ENCODE peak calls at places on chromosomes 12 and 14, in four cellular contexts. C is SK-N-SH, G is K562, V is HepG2. S is an unnamed sample.

GRCh38 chr12:96375841-96376249 is 24.4 kb downstream of the CDK17 start:
- DNase-seq in V (no peak), C (no peak), G (peak; percentile 20), S (no peak)

GRCh38 chr14:105525861-105526780 is at the start of gene TMEM121:
- DNase-seq in C (peak; percentile 93), G (peak; percentile 88), V (no peak), S (no peak)

GRCh38 chr14:77158175-77158908 is 16.8 kb upstream of the ZDHHC22 start:
- DNase-seq in V (no peak), C (peak; percentile 76), G (peak; percentile 34), S (no peak)

GRCh38 chr12:77842430-77842829 is 11.7 kb downstream of the NAV3 start:
- DNase-seq in G (no peak), V (peak; percentile 68), C (no peak), S (no peak)

GRCh38 chr14:98466807-98467206 is 805.2 kb downstream of the BCL11B start:
- DNase-seq in V (no peak), G (no peak), C (no peak), S (no peak)

GRCh38 chr12:48794870-48795269 is 6.0 kb upstream of the ADCY6 start:
- DNase-seq in C (no peak), G (no peak), V (no peak), S (no peak)

GRCh38 chr12:106112094-106112822 is 26.5 kb downstream of the NUAK1 start:
- DNase-seq in G (no peak), V (no peak), C (peak; percentile 34), S (no peak)

GRCh38 chr12:128387811-128388422 is 120.9 kb downstream of the TMEM132C start:
- DNase-seq in G (peak; percentile 58), C (peak; percentile 69), V (peak; percentile 27), S (no peak)

GRCh38 chr14:77641534-77642341 is 25.3 kb upstream of the SPTLC2 start:
- DNase-seq in G (no peak), V (no peak), C (no peak), S (no peak)

GRCh38 chr14:59429798-59430197 is 35.4 kb downstream of the GPR135 start:
- DNase-seq in G (no peak), C (no peak), V (no peak), S (no peak)

GRCh38 chr12:100279612-100280244 is 12.8 kb downstream of the SCYL2 start:
- DNase-seq in G (peak; percentile 7), V (peak; percentile 22), C (no peak), S (no peak)

GRCh38 chr12:122395319-122395718 is 27.1 kb downstream of the CLIP1 start:
- DNase-seq in C (peak; percentile 26), G (no peak), V (no peak), S (peak; percentile 23)

GRCh38 chr12:109999983-110000505 is 814 bp downstream of the ANKRD13A start:
- DNase-seq in V (no peak), G (no peak), C (no peak), S (no peak)

GRCh38 chr14:40347675-40348074 is 915.4 kb upstream of the FBXO33 start:
- DNase-seq in V (no peak), C (no peak), G (no peak), S (no peak)

GRCh38 chr14:100865682-100866591 is 37.6 kb downstream of the RTL1 start:
- DNase-seq in V (no peak), G (peak; percentile 13), C (peak; percentile 36), S (no peak)

GRCh38 chr14:32698831-32699230 is 239.8 kb upstream of the NPAS3 start:
- DNase-seq in V (no peak), G (no peak), C (no peak), S (no peak)

GRCh38 chr12:122062832-122063690 is 15.5 kb upstream of the MLXIP start:
- DNase-seq in C (peak; percentile 51), G (peak; percentile 62), V (peak; percentile 71), S (peak; percentile 53)

GRCh38 chr12:38775457-38775856 is 129.9 kb downstream of the CPNE8 start:
- DNase-seq in G (no peak), V (no peak), C (no peak), S (no peak)

GRCh38 chr12:114003286-114003685 is 37.2 kb upstream of the RBM19 start:
- DNase-seq in C (no peak), G (no peak), V (no peak), S (no peak)

GRCh38 chr12:50085615-50085928 is 430 bp downstream of the SMARCD1 start:
- DNase-seq in C (no peak), V (no peak), G (no peak), S (no peak)

GRCh38 chr12:75834591-75834990 is 197.0 kb downstream of the PHLDA1 start:
- DNase-seq in C (no peak), V (no peak), G (no peak), S (no peak)

GRCh38 chr14:99910337-99911268 is 117.4 kb downstream of the EML1 start:
- DNase-seq in C (no peak), G (no peak), V (peak; percentile 16), S (no peak)

GRCh38 chr14:34711169-34711568 is 3.2 kb downstream of the CFL2 start:
- DNase-seq in G (no peak), C (peak; percentile 59), V (no peak), S (no peak)

GRCh38 chr14:101243587-101244338 is 317.5 kb upstream of the DIO3 start:
- DNase-seq in V (no peak), G (no peak), C (peak; percentile 6), S (no peak)

GRCh38 chr12:116919247-116919671 is 8.5 kb downstream of the FBXW8 start:
- DNase-seq in C (no peak), V (no peak), G (peak; percentile 33), S (no peak)

GRCh38 chr12:101616027-101616494 is 21.3 kb downstream of the MYBPC1 start:
- DNase-seq in G (no peak), C (no peak), V (peak; percentile 86), S (no peak)

GRCh38 chr12:7113389-7113871 is 4.4 kb upstream of the C1RL start:
- DNase-seq in C (peak; percentile 61), G (peak; percentile 39), V (no peak), S (no peak)

GRCh38 chr12:29698756-29699155 is 85.0 kb downstream of the TMTC1 start:
- DNase-seq in G (no peak), C (no peak), V (no peak), S (no peak)

GRCh38 chr14:96095581-96096476 is 56.7 kb downstream of the C14orf132 start:
- DNase-seq in V (peak; percentile 55), G (no peak), C (peak; percentile 82), S (no peak)

GRCh38 chr12:123231931-123232330 is 1.0 kb downstream of the MPHOSPH9 start:
- DNase-seq in V (peak; percentile 30), C (no peak), G (no peak), S (no peak)

GRCh38 chr14:55518391-55518790 is 61.6 kb upstream of the KTN1 start:
- DNase-seq in G (no peak), V (no peak), C (no peak), S (no peak)

GRCh38 chr14:102688290-102688689 is 89.0 kb upstream of the TRAF3 start:
- DNase-seq in G (no peak), C (no peak), V (no peak), S (no peak)

GRCh38 chr14:24928501-24928900 is 121.4 kb downstream of the STXBP6 start:
- DNase-seq in C (no peak), G (no peak), V (no peak), S (no peak)

GRCh38 chr12:108648371-108648770 is 14.7 kb upstream of the SELPLG start:
- DNase-seq in V (no peak), C (no peak), G (no peak), S (no peak)
- H3K36me3 ChIP-seq in V (peaks cover 28% of the 10 kb centered on the region), C (peaks cover 60% of the 10 kb centered on the region), G (peaks cover 94% of the 10 kb centered on the region), S (peaks cover 15% of the 10 kb centered on the region)

DNA sequence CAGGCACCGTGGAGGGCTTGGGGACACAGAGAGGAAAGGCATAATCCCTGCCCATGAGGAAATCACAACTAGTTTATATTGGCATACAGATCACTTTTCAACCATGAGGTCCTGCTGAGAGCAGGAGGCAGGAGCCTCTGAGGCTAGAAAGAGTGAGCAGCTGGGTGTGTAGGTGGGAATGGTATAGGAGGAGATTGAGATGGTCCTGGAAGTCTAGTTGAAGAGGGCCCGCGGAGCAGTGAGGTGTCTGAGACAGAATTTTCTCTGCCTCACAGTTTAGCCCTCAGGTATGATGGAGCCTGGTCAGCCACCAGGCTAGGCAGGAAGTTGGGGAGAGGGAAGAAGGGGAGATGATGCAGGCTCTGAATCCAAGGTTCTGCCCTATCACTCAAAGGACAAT is 54.7 kb upstream of the JDP2 start:
- DNase-seq in C (no peak), V (no peak), G (no peak), S (no peak)
- TF ChIP-seq ELF1 in C (no peak), V (no peak), G (no peak), S (no peak)

GRCh38 chr12:46265734-46266133 is 3.1 kb downstream of the SLC38A1 start:
- DNase-seq in C (no peak), V (no peak), G (no peak), S (no peak)

GRCh38 chr12:46265102-46265501 is 3.7 kb downstream of the SLC38A1 start:
- DNase-seq in C (no peak), G (no peak), V (no peak), S (no peak)

GRCh38 chr12:46266382-46266791 is 2.5 kb downstream of the SLC38A1 start:
- DNase-seq in V (no peak), C (peak; percentile 41), G (peak; percentile 29), S (no peak)

GRCh38 chr12:46263140-46264017 is 5.5 kb downstream of the SLC38A1 start:
- DNase-seq in G (no peak), V (no peak), C (no peak), S (no peak)

DNA sequence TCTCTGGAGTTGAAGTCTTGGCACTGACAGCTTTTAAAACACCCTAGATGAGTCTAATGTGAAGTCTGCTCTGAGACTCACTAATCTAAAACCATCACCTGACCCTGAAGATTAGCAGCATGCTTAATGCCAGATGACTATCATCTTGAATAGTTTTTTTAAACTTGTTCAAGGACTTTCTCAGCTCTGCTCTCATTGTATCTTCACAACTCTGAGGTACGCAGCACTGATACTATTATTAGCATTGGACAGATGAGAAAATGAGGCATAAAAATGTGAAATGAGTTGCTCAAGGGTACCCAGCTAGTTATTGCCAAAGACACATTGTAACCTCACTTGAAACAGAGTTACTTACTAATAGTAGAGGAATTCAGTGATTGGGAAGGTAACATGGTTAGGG is 4.8 kb downstream of the SLC38A1 start:
- DNase-seq in G (no peak), C (no peak), V (no peak), S (no peak)
- H3K36me3 ChIP-seq in G (peaks cover 27% of the 10 kb centered on the region), C (peaks cover 5% of the 10 kb centered on the region), V (no peaks in the 10 kb centered on the region), S (no peaks in the 10 kb centered on the region)

GRCh38 chr12:51846911-51847829 is 1.3 kb downstream of the FIGNL2 start:
- DNase-seq in G (peak; percentile 47), C (peak; percentile 94), V (no peak), S (no peak)
- TF ChIP-seq ELF1 in G (no peak), C (no peak), V (no peak), S (no peak)

DNA sequence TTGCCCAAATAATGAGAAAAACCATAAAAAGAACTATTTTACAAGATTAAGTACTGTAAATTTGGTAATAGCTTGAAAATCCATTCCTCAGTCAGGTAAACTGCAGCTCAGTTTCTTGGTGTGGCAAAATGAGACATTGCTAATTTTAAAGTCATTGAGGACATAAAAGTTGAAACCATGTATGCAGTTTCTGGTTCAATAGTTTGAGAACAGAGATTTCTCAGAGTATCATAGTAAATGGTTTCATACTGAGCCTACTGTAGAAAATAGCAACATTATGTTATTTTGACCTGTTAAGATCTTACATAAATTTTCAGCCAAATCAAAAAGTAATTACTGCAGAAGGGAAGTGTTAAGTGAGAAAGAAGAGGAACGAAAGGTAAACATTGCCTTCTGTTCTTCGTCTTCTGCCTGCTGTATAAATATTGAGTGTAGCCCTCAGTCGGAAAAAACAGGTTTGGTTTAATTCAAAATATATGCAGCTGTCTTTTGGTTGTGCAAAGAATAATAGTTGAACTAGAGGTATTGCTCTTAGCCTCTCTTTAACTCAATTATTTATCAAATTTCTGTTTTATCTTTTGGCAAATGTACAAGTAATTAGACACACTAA is 119.6 kb downstream of the SYNE2 start:
- DNase-seq in C (no peak), V (no peak), G (no peak), S (no peak)
- H3K36me3 ChIP-seq in C (no peaks in the 10 kb centered on the region), V (no peaks in the 10 kb centered on the region), G (no peaks in the 10 kb centered on the region), S (peaks cover 4% of the 10 kb centered on the region)

S was measured in HCT116.